ENCODE peak calls at places on chromosome 6, in four cellular contexts. G is GM12878, I is K562, W is HepG2. J is an unnamed sample.
A peak's percentile ranks its signal among the peaks of the same experiment; 100 is the strongest.

GRCh38 chr6:25503686-25504085 is 148.3 kb upstream of the SCGN start:
- DNase-seq in I (no peak), W (no peak), G (no peak), J (no peak)

GRCh38 chr6:34654061-34654460 is 42.5 kb downstream of the ILRUN start:
- DNase-seq in G (no peak), W (no peak), I (no peak), J (no peak)

GRCh38 chr6:95017922-95018321 is 559.4 kb upstream of the MANEA start:
- DNase-seq in G (no peak), I (no peak), W (no peak), J (no peak)

GRCh38 chr6:113813207-113813606 is 43.9 kb upstream of the MARCKS start:
- DNase-seq in I (no peak), G (no peak), W (no peak), J (no peak)

GRCh38 chr6:142545147-142545546 is 243.3 kb downstream of the ADGRG6 start:
- DNase-seq in W (no peak), G (no peak), I (no peak), J (no peak)

GRCh38 chr6:32843321-32843978 is 397 bp downstream of the PSMB8 start:
- DNase-seq in G (no peak), I (no peak), W (no peak), J (no peak)

GRCh38 chr6:42140051-42140450 is 2.4 kb downstream of the C6orf132 start:
- DNase-seq in G (no peak), W (no peak), I (no peak), J (peak; percentile 46)

GRCh38 chr6:169863149-169863525 is 111.7 kb downstream of the ERMARD start:
- DNase-seq in W (no peak), I (no peak), G (no peak), J (no peak)

GRCh38 chr6:10481101-10481500 is 40.0 kb upstream of the GCNT2 start:
- DNase-seq in I (no peak), G (no peak), W (no peak), J (no peak)

GRCh38 chr6:36947570-36948351 is 6.8 kb upstream of the PI16 start:
- DNase-seq in G (no peak), W (no peak), I (no peak), J (no peak)

GRCh38 chr6:17700421-17701416 is 6.0 kb downstream of the NUP153 start:
- DNase-seq in W (no peak), I (no peak), G (no peak), J (no peak)

GRCh38 chr6:90062667-90063066 is 168.4 kb downstream of the GJA10 start:
- DNase-seq in I (no peak), G (no peak), W (no peak), J (no peak)

GRCh38 chr6:129843573-129843972 is 17.5 kb downstream of the TMEM244 start:
- DNase-seq in G (no peak), I (no peak), W (no peak), J (no peak)

GRCh38 chr6:73870907-73871306 is 174.9 kb downstream of the CD109 start:
- DNase-seq in W (no peak), G (no peak), I (no peak), J (no peak)

GRCh38 chr6:143902827-143903226 is 38.6 kb downstream of the ZC2HC1B start:
- DNase-seq in I (no peak), G (no peak), W (no peak), J (no peak)

GRCh38 chr6:129749749-129750120 is 39.8 kb upstream of the ARHGAP18 start:
- DNase-seq in W (no peak), G (peak; percentile 61), I (no peak), J (no peak)

GRCh38 chr6:84576029-84576428 is 188.4 kb downstream of the TBX18 start:
- DNase-seq in W (no peak), G (no peak), I (no peak), J (no peak)

GRCh38 chr6:84569882-84570281 is 194.5 kb downstream of the TBX18 start:
- DNase-seq in I (no peak), G (no peak), W (no peak), J (no peak)

GRCh38 chr6:84579404-84579803 is 185.0 kb downstream of the TBX18 start:
- DNase-seq in W (no peak), G (no peak), I (no peak), J (no peak)

GRCh38 chr6:84575264-84575663 is 189.1 kb downstream of the TBX18 start:
- DNase-seq in W (no peak), I (no peak), G (peak; percentile 61), J (no peak)
- TF ChIP-seq CHD4 in W (no peak), I (no peak), G (no peak), J (no peak)

GRCh38 chr6:141316236-141316635 is 816.5 kb upstream of the GJE1 start:
- DNase-seq in I (no peak), W (no peak), G (no peak), J (no peak)
- TF ChIP-seq ESRRA in I (no peak), W (no peak), G (no peak), J (no peak)

DNA sequence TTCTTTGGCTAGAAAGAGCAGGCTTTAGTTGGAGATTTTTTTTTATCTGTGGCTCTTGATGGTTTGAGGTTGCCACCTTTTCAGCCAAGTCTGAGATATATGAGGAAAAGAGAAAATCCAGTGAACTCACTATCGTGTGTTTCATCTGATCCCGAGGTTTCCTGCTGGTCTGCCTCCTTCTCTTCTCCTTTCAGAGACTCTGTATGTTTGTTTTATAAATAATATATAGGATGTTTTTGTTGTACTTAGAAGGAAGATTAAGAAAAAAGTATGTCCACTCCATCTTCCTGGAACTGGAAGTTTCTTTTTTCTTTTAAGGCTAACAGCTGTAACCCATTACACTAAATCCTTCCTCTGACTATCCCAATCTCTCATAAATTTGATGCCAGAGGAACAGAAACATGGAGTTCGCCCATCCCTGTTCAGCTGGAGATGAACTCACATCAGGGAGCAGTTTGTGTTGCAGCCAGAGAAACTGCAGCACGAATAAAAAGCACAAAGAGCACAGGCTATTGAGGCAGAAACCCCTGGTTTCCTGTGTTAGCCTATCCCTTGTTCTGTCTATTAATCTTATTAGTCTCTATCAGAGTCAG is 20.7 kb downstream of the RIPK1 start:
- DNase-seq in W (no peak), G (no peak), I (no peak), J (no peak)
- TF ChIP-seq CHD4 in W (no peak), G (no peak), I (no peak), J (no peak)

GRCh38 chr6:119129148-119129967 is 50.9 kb upstream of the FAM184A start:
- DNase-seq in G (no peak), I (peak; percentile 57), W (peak; percentile 76), J (peak; percentile 60)
- TF ChIP-seq ESRRA in G (no peak), I (no peak), W (no peak), J (no peak)

GRCh38 chr6:166743415-166743814 is 116.4 kb upstream of the RPS6KA2 start:
- DNase-seq in G (no peak), I (no peak), W (no peak), J (no peak)

GRCh38 chr6:166742981-166743380 is 115.9 kb upstream of the RPS6KA2 start:
- DNase-seq in I (no peak), G (no peak), W (no peak), J (no peak)

GRCh38 chr6:166743925-166744653 is 117.0 kb upstream of the RPS6KA2 start:
- DNase-seq in W (no peak), I (no peak), G (no peak), J (no peak)

GRCh38 chr6:166745801-166746668 is 119.0 kb upstream of the RPS6KA2 start:
- DNase-seq in G (no peak), W (no peak), I (no peak), J (no peak)

GRCh38 chr6:166744654-166745134 is 117.6 kb upstream of the RPS6KA2 start:
- DNase-seq in W (no peak), G (no peak), I (no peak), J (no peak)
- TF ChIP-seq CHD4 in W (no peak), G (no peak), I (no peak), J (no peak)

GRCh38 chr6:136774228-136775041 is 17.8 kb downstream of the MAP3K5 start:
- DNase-seq in I (no peak), W (no peak), G (no peak), J (no peak)
- TF ChIP-seq ESRRA in I (no peak), W (no peak), G (no peak), J (no peak)

DNA sequence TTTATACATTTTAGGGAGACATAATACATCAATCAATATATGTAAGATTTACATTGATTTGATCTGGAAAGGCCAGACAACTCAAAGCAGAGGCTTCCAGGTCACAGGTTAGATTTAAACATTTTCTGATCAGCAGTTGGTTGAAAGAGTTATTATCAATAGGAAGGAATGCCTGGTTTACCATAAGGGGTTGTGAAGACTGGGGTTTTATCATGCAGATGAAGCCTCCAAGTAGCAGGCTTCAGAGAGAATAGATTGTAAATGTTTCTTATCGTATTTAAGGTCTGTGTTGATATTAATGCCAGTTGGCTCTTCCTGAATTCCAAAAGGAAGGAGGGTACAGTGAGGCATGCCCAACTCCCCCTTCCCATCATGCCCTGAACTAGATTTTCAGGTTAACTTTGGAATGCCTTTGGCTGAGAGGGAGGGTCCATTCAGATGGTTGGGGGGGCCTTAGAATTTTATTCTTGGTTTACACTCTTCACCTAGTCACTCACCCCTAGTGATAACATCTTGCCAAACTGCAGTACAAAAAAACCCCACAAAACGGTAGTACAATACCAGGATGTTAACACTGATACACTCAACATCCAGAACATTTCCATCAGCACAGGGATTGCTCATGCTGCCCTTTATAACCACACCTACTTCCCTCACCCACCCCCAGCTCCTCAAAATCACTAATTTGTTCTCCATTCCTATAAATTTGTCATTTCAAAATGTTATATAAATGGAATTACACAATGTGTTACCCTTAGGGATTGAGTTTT is 259.6 kb upstream of the PLN start:
- DNase-seq in G (no peak), I (no peak), W (no peak), J (no peak)
- TF ChIP-seq CHD4 in G (no peak), I (no peak), W (no peak), J (no peak)

DNA sequence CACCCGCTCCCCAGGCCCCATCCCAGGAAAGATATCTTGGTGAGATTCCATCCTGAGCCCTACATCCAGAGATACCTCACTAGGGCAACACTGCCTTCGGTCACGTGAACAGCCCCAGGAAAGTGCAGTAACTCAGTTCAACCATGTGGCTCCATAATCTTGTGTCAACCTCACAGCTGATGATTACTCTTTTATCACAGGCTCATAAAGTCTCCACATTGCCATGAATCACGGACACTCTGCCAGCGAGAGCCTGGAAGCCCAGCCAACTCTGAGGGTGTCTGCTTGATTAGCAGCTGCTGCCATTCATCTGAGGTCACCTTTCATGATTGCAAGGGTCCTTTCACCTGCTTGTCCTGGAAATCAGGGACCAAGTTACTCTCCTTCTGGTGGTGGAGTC is 175.8 kb upstream of the LRFN2 start:
- DNase-seq in W (no peak), I (no peak), G (no peak), J (no peak)
- TF ChIP-seq ESRRA in W (no peak), I (no peak), G (no peak), J (no peak)

GRCh38 chr6:125995972-125996580 is 9.7 kb downstream of the TRMT11 start:
- DNase-seq in G (peak; percentile 28), I (peak; percentile 72), W (peak; percentile 72), J (peak; percentile 44)
- TF ChIP-seq CHD4 in G (no peak), I (no peak), W (no peak), J (no peak)

J was measured in A549.